ENCODE peak calls at places on chromosomes 2 and 18, in six cellular contexts. O is AG10803, Q is BJ, G is kidney epithelial cell, K is ovary, V is OCI-LY7. A is an unnamed sample.

GRCh38 chr18:69674921-69675405 is 272.7 kb downstream of the CD226 start:
- DNase-seq in O (no peak), Q (no peak), G (no peak), K (no peak), V (no peak), A (no peak)

GRCh38 chr2:200847939-200848338 is 16.5 kb downstream of the CLK1 start:
- DNase-seq in O (no peak), Q (no peak), G (no peak), K (no peak), V (no peak), A (no peak)

GRCh38 chr18:50586710-50587109 is 26.8 kb downstream of the MAPK4 start:
- DNase-seq in O (no peak), Q (no peak), G (no peak), K (no peak), V (no peak), A (no peak)

GRCh38 chr18:56825312-56825711 is 174.2 kb downstream of the WDR7 start:
- DNase-seq in O (no peak), Q (no peak), G (no peak), K (no peak), V (no peak), A (no peak)

GRCh38 chr2:46304635-46305034 is 7.4 kb downstream of the EPAS1 start:
- DNase-seq in O (no peak), Q (no peak), G (no peak), K (no peak), V (no peak), A (no peak)

GRCh38 chr2:74387346-74387745 is 7.2 kb upstream of the DCTN1 start:
- DNase-seq in O (peak; percentile 39), Q (no peak), G (no peak), K (no peak), V (no peak), A (no peak)

GRCh38 chr18:48031641-48032040 is 101.2 kb upstream of the SMAD2 start:
- DNase-seq in O (no peak), Q (no peak), G (no peak), K (no peak), V (no peak), A (no peak)

GRCh38 chr2:47455411-47455810 is 52.5 kb downstream of the MSH2 start:
- DNase-seq in O (no peak), Q (no peak), G (no peak), K (no peak), V (no peak), A (no peak)

GRCh38 chr2:218882866-218883366 is 2.3 kb downstream of the WNT10A start:
- DNase-seq in O (no peak), Q (no peak), G (no peak), K (no peak), V (no peak), A (no peak)

GRCh38 chr18:12839526-12840196 is 44.4 kb downstream of the PTPN2 start:
- DNase-seq in O (peak; percentile 60), Q (no peak), G (no peak), K (no peak), V (peak; percentile 42), A (peak; percentile 70)

GRCh38 chr2:746697-747096 is 69.5 kb upstream of the TMEM18 start:
- DNase-seq in O (no peak), Q (no peak), G (no peak), K (no peak), V (no peak), A (no peak)

GRCh38 chr2:70647873-70648481 is 94.4 kb upstream of the TGFA start:
- DNase-seq in O (peak; percentile 56), Q (peak; percentile 3), G (peak; percentile 34), K (peak; percentile 57), V (peak; percentile 55), A (peak; percentile 58)

GRCh38 chr2:85312404-85312803 is 15.4 kb downstream of the TGOLN2 start:
- DNase-seq in O (peak; percentile 81), Q (no peak), G (no peak), K (no peak), V (no peak), A (no peak)

GRCh38 chr2:74573747-74574562 is 19.4 kb downstream of the DOK1 start:
- DNase-seq in O (peak; percentile 67), Q (no peak), G (no peak), K (no peak), V (peak; percentile 33), A (no peak)

GRCh38 chr2:204604061-204604460 is 58.8 kb downstream of the PARD3B start:
- DNase-seq in O (peak; percentile 63), Q (peak; percentile 9), G (no peak), K (no peak), V (no peak), A (no peak)

GRCh38 chr2:43106767-43107527 is 119.5 kb downstream of the ZFP36L2 start:
- DNase-seq in O (no peak), Q (no peak), G (no peak), K (peak; percentile 38), V (peak; percentile 60), A (no peak)

DNA sequence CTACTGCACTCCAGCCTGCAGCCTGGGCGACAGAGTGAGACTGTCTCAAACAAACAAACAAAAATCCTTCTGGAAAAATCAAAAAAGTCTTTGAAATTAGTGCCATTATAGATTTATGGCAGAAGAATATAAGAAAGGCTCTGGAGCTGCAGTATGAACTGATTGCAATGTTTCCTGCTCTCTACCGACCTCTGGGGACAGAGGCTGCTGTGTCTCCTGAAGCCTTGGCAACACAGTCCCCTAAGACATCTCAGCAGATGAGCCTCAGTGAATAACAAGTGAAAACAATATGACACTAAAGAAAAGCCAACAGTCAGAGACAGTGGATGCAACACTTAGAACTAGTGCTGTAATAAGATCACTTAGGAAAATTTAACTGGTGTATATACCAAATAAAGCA is 494.9 kb upstream of the LRATD1 start:
- DNase-seq in O (no peak), Q (no peak), G (no peak), K (no peak), V (no peak), A (no peak)
- TF ChIP-seq CTCF in O (no peak), Q (no peak), G (no peak), K (no peak), V (peak; percentile 19), A (no peak)

DNA sequence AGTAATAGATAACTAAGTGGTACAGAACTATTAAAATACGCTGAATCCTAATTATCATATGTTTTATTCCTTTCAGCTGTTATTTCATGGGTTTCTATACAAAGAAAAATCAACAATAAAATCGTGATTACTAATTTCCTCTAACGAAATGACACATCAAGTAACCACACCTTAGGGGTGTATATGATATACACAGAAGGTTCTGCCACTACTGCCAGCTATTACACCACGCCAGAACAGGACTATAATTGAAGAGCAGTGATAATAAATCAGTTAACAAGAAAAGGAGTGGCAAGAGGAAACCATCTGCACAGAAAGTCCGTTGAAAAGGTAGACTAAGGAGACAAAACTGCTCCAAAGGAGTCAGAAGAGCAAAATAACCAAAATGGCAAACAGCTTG is 3.0 kb downstream of the FARSB start:
- DNase-seq in O (no peak), Q (no peak), G (no peak), K (no peak), V (no peak), A (no peak)
- TF ChIP-seq CTCF in O (no peak), Q (no peak), G (no peak), K (no peak), V (no peak), A (no peak)

DNA sequence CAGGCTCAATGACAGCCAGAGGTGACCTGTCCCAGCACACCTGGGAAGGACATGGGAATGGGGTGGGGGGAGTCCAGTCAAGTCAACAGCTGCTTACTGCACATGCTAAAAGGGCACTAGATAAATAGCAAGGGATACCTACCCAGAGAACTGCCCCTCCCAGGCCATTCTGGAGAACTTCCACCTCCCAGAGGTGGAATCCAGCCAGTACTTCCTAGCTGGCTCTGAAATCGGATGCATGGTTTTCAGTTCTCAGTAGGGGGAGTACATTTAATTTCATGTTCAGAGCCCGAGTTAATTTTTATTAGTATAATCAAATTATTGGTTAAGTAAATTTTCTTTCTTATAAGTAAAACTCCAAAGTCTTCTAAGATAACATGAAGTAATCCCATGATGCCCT is 28.9 kb upstream of the ITGA6 start:
- DNase-seq in O (no peak), Q (no peak), G (no peak), K (no peak), V (no peak), A (no peak)
- TF ChIP-seq CTCF in O (no peak), Q (no peak), G (no peak), K (no peak), V (no peak), A (no peak)

GRCh38 chr2:236610991-236611821 is 41.6 kb downstream of the ACKR3 start:
- DNase-seq in O (peak; percentile 52), Q (peak; percentile 70), G (no peak), K (no peak), V (no peak), A (no peak)

GRCh38 chr2:236616031-236616430 is 46.4 kb downstream of the ACKR3 start:
- DNase-seq in O (no peak), Q (no peak), G (no peak), K (no peak), V (no peak), A (no peak)

GRCh38 chr2:236612737-236613136 is 43.1 kb downstream of the ACKR3 start:
- DNase-seq in O (no peak), Q (no peak), G (no peak), K (no peak), V (no peak), A (no peak)

GRCh38 chr2:236614566-236614965 is 44.9 kb downstream of the ACKR3 start:
- DNase-seq in O (no peak), Q (no peak), G (no peak), K (no peak), V (no peak), A (no peak)

DNA sequence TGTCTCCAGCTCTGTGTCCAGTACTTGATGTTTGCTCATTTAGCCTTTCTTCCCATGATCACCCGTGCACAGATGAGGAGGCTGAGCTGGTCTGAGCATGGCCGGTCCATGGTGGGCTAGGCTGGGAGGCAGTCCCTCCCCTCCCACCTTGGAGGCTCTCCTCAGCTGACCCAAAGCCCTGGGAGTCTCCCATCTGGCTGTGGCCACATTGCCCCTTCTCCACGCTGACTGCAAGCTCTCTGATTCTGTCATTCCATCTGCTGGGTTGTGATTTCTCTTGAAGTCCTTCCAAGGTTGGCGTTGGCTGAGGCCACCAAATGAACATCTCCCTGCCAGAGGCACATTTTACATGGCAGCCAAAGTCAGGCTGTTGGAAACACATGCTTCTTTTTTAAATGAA is 44.0 kb downstream of the ACKR3 start:
- DNase-seq in O (no peak), Q (no peak), G (no peak), K (no peak), V (no peak), A (no peak)
- TF ChIP-seq CTCF in O (no peak), Q (no peak), G (no peak), K (no peak), V (no peak), A (no peak)

DNA sequence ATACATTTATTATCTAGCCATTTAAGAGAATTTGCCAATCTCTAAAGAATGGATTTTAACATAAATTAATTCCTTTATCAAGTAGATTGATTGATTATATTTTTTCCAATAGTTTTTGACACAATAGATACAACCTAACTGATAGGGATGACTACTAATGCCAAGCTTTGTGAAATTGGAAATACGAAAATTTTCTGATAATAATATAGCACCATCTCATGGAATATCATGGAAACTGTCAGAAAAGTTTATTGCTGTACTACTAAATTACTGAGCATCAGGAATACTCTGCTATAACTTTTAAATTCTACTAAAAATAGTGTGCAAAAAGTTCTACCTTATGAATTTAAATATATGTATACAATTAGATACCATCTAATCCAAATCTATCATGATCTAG is 101.8 kb upstream of the MAP2 start:
- DNase-seq in O (no peak), Q (no peak), G (no peak), K (no peak), V (no peak), A (no peak)
- TF ChIP-seq CTCF in O (no peak), Q (no peak), G (no peak), K (no peak), V (peak; percentile 33), A (no peak)

A was measured in GM13977.